ENCODE peak calls at places on chromosome 2, in five cellular contexts. One of them, this sample, is unnamed.
A peak's percentile ranks its signal among the peaks of the same experiment; 100 is the strongest.

GRCh38 chr2:196259507-196260481 is 88.4 kb upstream of the STK17B start:
- DNase-seq in AG04449: no peak
- DNase-seq in pancreas: no peak
- DNase-seq in PC-3: peak; percentile 86
- DNase-seq in caudate nucleus: no peak
- DNase-seq in this sample: no peak

GRCh38 chr2:120647487-120647886 is 88.2 kb upstream of the GLI2 start:
- DNase-seq in PC-3: peak; percentile 49
- DNase-seq in AG04449: peak; percentile 47
- DNase-seq in caudate nucleus: no peak
- DNase-seq in pancreas: no peak
- DNase-seq in this sample: no peak

GRCh38 chr2:165833156-165833555 is 39.1 kb upstream of the GALNT3 start:
- DNase-seq in PC-3: peak; percentile 99
- DNase-seq in pancreas: no peak
- DNase-seq in AG04449: no peak
- DNase-seq in caudate nucleus: no peak
- DNase-seq in this sample: peak; percentile 34

GRCh38 chr2:204176306-204176705 is 239.7 kb downstream of the ICOS start:
- DNase-seq in caudate nucleus: no peak
- DNase-seq in pancreas: no peak
- DNase-seq in PC-3: no peak
- DNase-seq in AG04449: no peak
- DNase-seq in this sample: no peak

GRCh38 chr2:96145028-96145939 is at the start of gene DUSP2:
- DNase-seq in PC-3: peak; percentile 60
- DNase-seq in caudate nucleus: peak; percentile 23
- DNase-seq in AG04449: no peak
- DNase-seq in pancreas: peak; percentile 77
- DNase-seq in this sample: no peak

GRCh38 chr2:238159676-238160205 is 971 bp downstream of the ERFE start:
- DNase-seq in PC-3: no peak
- DNase-seq in pancreas: no peak
- DNase-seq in caudate nucleus: no peak
- DNase-seq in AG04449: no peak
- DNase-seq in this sample: no peak

GRCh38 chr2:190344275-190344827 is 962 bp downstream of the INPP1 start:
- DNase-seq in AG04449: no peak
- DNase-seq in caudate nucleus: peak; percentile 59
- DNase-seq in pancreas: peak; percentile 66
- DNase-seq in PC-3: peak; percentile 55
- DNase-seq in this sample: no peak

GRCh38 chr2:133836691-133837090 is 268.4 kb upstream of the NCKAP5 start:
- DNase-seq in PC-3: peak; percentile 30
- DNase-seq in pancreas: no peak
- DNase-seq in caudate nucleus: no peak
- DNase-seq in AG04449: no peak
- DNase-seq in this sample: no peak

GRCh38 chr2:240596491-240596931 is 10.0 kb downstream of the CAPN10 start:
- DNase-seq in AG04449: no peak
- DNase-seq in PC-3: no peak
- DNase-seq in caudate nucleus: peak; percentile 24
- DNase-seq in pancreas: no peak
- DNase-seq in this sample: no peak

GRCh38 chr2:112582314-112582746 is 2.1 kb upstream of the CHCHD5 start:
- DNase-seq in PC-3: peak; percentile 81
- DNase-seq in AG04449: no peak
- DNase-seq in caudate nucleus: no peak
- DNase-seq in pancreas: no peak
- DNase-seq in this sample: peak; percentile 21

GRCh38 chr2:226800941-226801784 is 1.5 kb upstream of the IRS1 start:
- DNase-seq in caudate nucleus: peak; percentile 89
- DNase-seq in AG04449: no peak
- DNase-seq in PC-3: peak; percentile 86
- DNase-seq in pancreas: peak; percentile 91
- DNase-seq in this sample: no peak

GRCh38 chr2:105934467-105934866 is 189.8 kb downstream of the NCK2 start:
- DNase-seq in pancreas: no peak
- DNase-seq in PC-3: no peak
- DNase-seq in caudate nucleus: no peak
- DNase-seq in AG04449: no peak
- DNase-seq in this sample: no peak

GRCh38 chr2:240575101-240575965 is 7.0 kb downstream of the RNPEPL1 start:
- DNase-seq in pancreas: no peak
- DNase-seq in AG04449: no peak
- DNase-seq in caudate nucleus: no peak
- DNase-seq in PC-3: no peak
- DNase-seq in this sample: no peak

GRCh38 chr2:20353597-20353996 is 3.0 kb upstream of the PUM2 start:
- DNase-seq in caudate nucleus: no peak
- DNase-seq in AG04449: no peak
- DNase-seq in PC-3: peak; percentile 18
- DNase-seq in pancreas: no peak
- DNase-seq in this sample: no peak

GRCh38 chr2:233329489-233330135 is 22.0 kb downstream of the SAG start:
- DNase-seq in pancreas: no peak
- DNase-seq in caudate nucleus: no peak
- DNase-seq in PC-3: no peak
- DNase-seq in AG04449: no peak
- DNase-seq in this sample: no peak

GRCh38 chr2:191165190-191165643 is 14.4 kb upstream of the STAT4 start:
- DNase-seq in PC-3: peak; percentile 80
- DNase-seq in AG04449: no peak
- DNase-seq in pancreas: no peak
- DNase-seq in caudate nucleus: no peak
- DNase-seq in this sample: no peak

GRCh38 chr2:40318931-40319330 is 133.0 kb downstream of the SLC8A1 start:
- DNase-seq in PC-3: no peak
- DNase-seq in pancreas: no peak
- DNase-seq in AG04449: no peak
- DNase-seq in caudate nucleus: no peak
- DNase-seq in this sample: no peak

GRCh38 chr2:54601339-54601738 is 122.1 kb upstream of the EML6 start:
- DNase-seq in PC-3: no peak
- DNase-seq in pancreas: no peak
- DNase-seq in caudate nucleus: no peak
- DNase-seq in AG04449: no peak
- DNase-seq in this sample: no peak

GRCh38 chr2:67650292-67651133 is 253.4 kb downstream of the ETAA1 start:
- DNase-seq in AG04449: peak; percentile 92
- DNase-seq in caudate nucleus: no peak
- DNase-seq in PC-3: peak; percentile 85
- DNase-seq in pancreas: peak; percentile 71
- DNase-seq in this sample: peak; percentile 93

GRCh38 chr2:100291152-100291970 is 30.9 kb downstream of the LONRF2 start:
- DNase-seq in caudate nucleus: no peak
- DNase-seq in pancreas: peak; percentile 54
- DNase-seq in AG04449: peak; percentile 92
- DNase-seq in PC-3: peak; percentile 92
- DNase-seq in this sample: peak; percentile 92

GRCh38 chr2:105977212-105977611 is 216.9 kb downstream of the UXS1 start:
- DNase-seq in PC-3: peak; percentile 92
- DNase-seq in pancreas: no peak
- DNase-seq in caudate nucleus: no peak
- DNase-seq in AG04449: peak; percentile 42
- DNase-seq in this sample: peak; percentile 29

GRCh38 chr2:150472122-150472899 is 15.2 kb downstream of the RND3 start:
- DNase-seq in pancreas: peak; percentile 31
- DNase-seq in AG04449: no peak
- DNase-seq in PC-3: peak; percentile 48
- DNase-seq in caudate nucleus: no peak
- DNase-seq in this sample: no peak

GRCh38 chr2:230627806-230628724 is 84.6 kb upstream of the CAB39 start:
- DNase-seq in caudate nucleus: no peak
- DNase-seq in PC-3: peak; percentile 53
- DNase-seq in AG04449: no peak
- DNase-seq in pancreas: peak; percentile 29
- DNase-seq in this sample: peak; percentile 73

GRCh38 chr2:45915523-45915922 is 264.0 kb downstream of the PRKCE start:
- DNase-seq in PC-3: no peak
- DNase-seq in pancreas: no peak
- DNase-seq in AG04449: no peak
- DNase-seq in caudate nucleus: no peak
- DNase-seq in this sample: no peak

GRCh38 chr2:236988690-236989639 is 96.7 kb upstream of the COPS8 start:
- DNase-seq in caudate nucleus: no peak
- DNase-seq in PC-3: no peak
- DNase-seq in AG04449: no peak
- DNase-seq in pancreas: no peak
- DNase-seq in this sample: no peak

GRCh38 chr2:190088917-190089316 is 26.4 kb upstream of the MSTN start:
- DNase-seq in caudate nucleus: peak; percentile 7
- DNase-seq in AG04449: peak; percentile 5
- DNase-seq in PC-3: peak; percentile 85
- DNase-seq in pancreas: peak; percentile 24
- DNase-seq in this sample: peak; percentile 24

GRCh38 chr2:126467367-126468054 is 188.4 kb upstream of the GYPC start:
- DNase-seq in pancreas: no peak
- DNase-seq in AG04449: no peak
- DNase-seq in caudate nucleus: no peak
- DNase-seq in PC-3: no peak
- DNase-seq in this sample: no peak

GRCh38 chr2:199659207-199659606 is 191.8 kb downstream of the FTCDNL1 start:
- DNase-seq in AG04449: no peak
- DNase-seq in pancreas: no peak
- DNase-seq in caudate nucleus: peak; percentile 1
- DNase-seq in PC-3: no peak
- DNase-seq in this sample: no peak

GRCh38 chr2:28231110-28231621 is 161.5 kb upstream of the FOSL2 start:
- DNase-seq in caudate nucleus: no peak
- DNase-seq in AG04449: no peak
- DNase-seq in pancreas: no peak
- DNase-seq in PC-3: no peak
- DNase-seq in this sample: no peak

GRCh38 chr2:182248362-182248761 is 178.5 kb downstream of the PDE1A start:
- DNase-seq in PC-3: no peak
- DNase-seq in caudate nucleus: no peak
- DNase-seq in AG04449: no peak
- DNase-seq in pancreas: no peak
- DNase-seq in this sample: no peak

GRCh38 chr2:101114815-101115214 is 36.4 kb downstream of the TBC1D8 start:
- DNase-seq in pancreas: no peak
- DNase-seq in AG04449: no peak
- DNase-seq in caudate nucleus: no peak
- DNase-seq in PC-3: no peak
- DNase-seq in this sample: no peak

GRCh38 chr2:223700221-223700620 is 98.1 kb upstream of the SCG2 start:
- DNase-seq in pancreas: no peak
- DNase-seq in caudate nucleus: no peak
- DNase-seq in AG04449: no peak
- DNase-seq in PC-3: no peak
- DNase-seq in this sample: no peak

GRCh38 chr2:220103596-220103995 is 476.2 kb downstream of the SLC4A3 start:
- DNase-seq in pancreas: no peak
- DNase-seq in AG04449: no peak
- DNase-seq in caudate nucleus: no peak
- DNase-seq in PC-3: no peak
- DNase-seq in this sample: no peak

GRCh38 chr2:127575185-127575765 is 39.8 kb downstream of the MYO7B start:
- DNase-seq in AG04449: no peak
- DNase-seq in caudate nucleus: no peak
- DNase-seq in pancreas: no peak
- DNase-seq in PC-3: no peak
- DNase-seq in this sample: no peak

GRCh38 chr2:61993422-61994024 is 88.0 kb downstream of the COMMD1 start:
- DNase-seq in AG04449: peak; percentile 2
- DNase-seq in PC-3: peak; percentile 68
- DNase-seq in pancreas: no peak
- DNase-seq in caudate nucleus: no peak
- DNase-seq in this sample: peak; percentile 11

GRCh38 chr2:25672500-25673169 is 742 bp downstream of the DTNB start:
- DNase-seq in PC-3: peak; percentile 49
- DNase-seq in caudate nucleus: peak; percentile 46
- DNase-seq in AG04449: no peak
- DNase-seq in pancreas: peak; percentile 69
- DNase-seq in this sample: no peak

GRCh38 chr2:218993345-218994315 is at the start of gene CRYBA2:
- DNase-seq in AG04449: no peak
- DNase-seq in pancreas: no peak
- DNase-seq in caudate nucleus: no peak
- DNase-seq in PC-3: peak; percentile 61
- DNase-seq in this sample: no peak

GRCh38 chr2:208441951-208442350 is 35.4 kb downstream of the PTH2R start:
- DNase-seq in PC-3: no peak
- DNase-seq in caudate nucleus: no peak
- DNase-seq in AG04449: no peak
- DNase-seq in pancreas: no peak
- DNase-seq in this sample: no peak

This sample was measured in AG04450.